ENCODE peak calls at places on chromosomes 1 and 21, in five cellular contexts. K is prostate gland, X is thoracic aorta, Q is tibial nerve, Y is heart left ventricle. G is an unnamed sample. For H3K9me3, the result is how much of the 10 kb centered on the place peaks cover.

GRCh38 chr1:204065174-204065985 is 7.5 kb upstream of the SOX13 start:
- DNase-seq in K (no peak), X (no peak), Q (no peak), Y (no peak), G (no peak)

GRCh38 chr21:46154955-46155513 is 345 bp downstream of the FTCD start:
- DNase-seq in K (no peak), X (no peak), Q (peak), Y (peak), G (peak)

GRCh38 chr1:2544875-2545638 is 11.1 kb upstream of the TNFRSF14 start:
- DNase-seq in K (no peak), X (no peak), Q (no peak), Y (no peak), G (peak)

GRCh38 chr1:57158660-57159059 is 192.8 kb upstream of the C8B start:
- DNase-seq in K (no peak), X (no peak), Q (no peak), Y (no peak), G (no peak)

GRCh38 chr1:47030170-47030805 is 6.8 kb downstream of the CYP4X1 start:
- DNase-seq in K (no peak), X (no peak), Q (no peak), Y (no peak), G (no peak)

GRCh38 chr1:41533016-41533730 is 48.7 kb upstream of the EDN2 start:
- DNase-seq in K (no peak), X (no peak), Q (peak), Y (no peak), G (peak)

GRCh38 chr21:43808367-43808766 is 19.0 kb downstream of the RRP1 start:
- DNase-seq in K (no peak), X (no peak), Q (no peak), Y (no peak), G (no peak)

GRCh38 chr1:67489643-67490042 is 59.4 kb upstream of the SERBP1 start:
- DNase-seq in K (peak), X (no peak), Q (no peak), Y (no peak), G (no peak)

GRCh38 chr1:162228586-162228985 is 148.1 kb downstream of the SPATA46 start:
- DNase-seq in K (no peak), X (no peak), Q (no peak), Y (no peak), G (no peak)

GRCh38 chr1:54248966-54249365 is 49.0 kb downstream of the MRPL37 start:
- DNase-seq in K (no peak), X (no peak), Q (no peak), Y (no peak), G (no peak)

GRCh38 chr1:88741413-88741812 is 57.3 kb downstream of the PKN2 start:
- DNase-seq in K (no peak), X (no peak), Q (no peak), Y (no peak), G (no peak)

GRCh38 chr1:234499119-234500039 is 20.4 kb upstream of the TARBP1 start:
- DNase-seq in K (peak), X (peak), Q (peak), Y (peak), G (peak)

GRCh38 chr1:112833806-112834205 is 118.7 kb upstream of the PPM1J start:
- DNase-seq in K (no peak), X (no peak), Q (no peak), Y (no peak), G (no peak)

GRCh38 chr1:143691400-143691891 is 280.3 kb downstream of the FAM72C start:
- DNase-seq in K (no peak), X (no peak), Q (no peak), Y (no peak), G (no peak)

GRCh38 chr1:56901720-56902119 is 47.1 kb downstream of the C8A start:
- DNase-seq in K (no peak), X (no peak), Q (no peak), Y (no peak), G (no peak)

GRCh38 chr1:178740491-178740890 is 15.4 kb downstream of the RALGPS2 start:
- DNase-seq in K (no peak), X (no peak), Q (no peak), Y (no peak), G (no peak)

GRCh38 chr1:51851882-51852396 is 26.6 kb downstream of the NRDC start:
- DNase-seq in K (no peak), X (no peak), Q (no peak), Y (no peak), G (no peak)

GRCh38 chr1:247111259-247111635 is 7.1 kb upstream of the ZNF669 start:
- DNase-seq in K (no peak), X (no peak), Q (no peak), Y (no peak), G (no peak)

GRCh38 chr1:210360852-210361477 is 32.3 kb downstream of the HHAT start:
- DNase-seq in K (no peak), X (no peak), Q (no peak), Y (no peak), G (no peak)

GRCh38 chr1:166920561-166921475 is 44.8 kb upstream of the TADA1 start:
- DNase-seq in K (no peak), X (no peak), Q (no peak), Y (no peak), G (no peak)

GRCh38 chr1:230277201-230277771 is 148.8 kb downstream of the PGBD5 start:
- DNase-seq in K (no peak), X (no peak), Q (no peak), Y (no peak), G (no peak)
- TF ChIP-seq CTCF in K (no peak), X (no peak), Q (no peak), Y (no peak), G (no peak)

GRCh38 chr21:42027085-42027803 is 17.1 kb upstream of the ZBTB21 start:
- DNase-seq in K (no peak), X (no peak), Q (no peak), Y (no peak), G (no peak)
- H3K27ac ChIP-seq in K (no peak), X (peak), Q (no peak), Y (no peak), G (no peak)

GRCh38 chr1:227718932-227719331 is 16.2 kb downstream of the JMJD4 start:
- DNase-seq in K (no peak), X (no peak), Q (no peak), Y (no peak), G (no peak)
- H3K9me3 ChIP-seq in K (under half), X (under half), Q (half or more), Y (under half), G (under half)

GRCh38 chr1:197178998-197179397 is 32.5 kb upstream of the ASPM start:
- DNase-seq in K (no peak), X (no peak), Q (no peak), Y (no peak), G (no peak)
- TF ChIP-seq CTCF in K (no peak), X (no peak), Q (no peak), Y (no peak), G (no peak)

GRCh38 chr1:215569987-215570824 is 3.1 kb downstream of the KCTD3 start:
- DNase-seq in K (no peak), X (no peak), Q (no peak), Y (no peak), G (no peak)
- H3K27ac ChIP-seq in K (no peak), X (no peak), Q (peak), Y (no peak), G (peak)

GRCh38 chr21:21622460-21623234 is 624.4 kb downstream of the NCAM2 start:
- DNase-seq in K (no peak), X (no peak), Q (no peak), Y (no peak), G (no peak)

GRCh38 chr21:21624674-21625073 is 626.5 kb downstream of the NCAM2 start:
- DNase-seq in K (no peak), X (no peak), Q (no peak), Y (no peak), G (no peak)
- H3K9me3 ChIP-seq in K (under half), X (under half), Q (under half), Y (under half), G (under half)

GRCh38 chr1:39372105-39372504 is 119.3 kb upstream of the BMP8A start:
- DNase-seq in K (no peak), X (no peak), Q (no peak), Y (no peak), G (no peak)

GRCh38 chr1:39369568-39369967 is 121.9 kb upstream of the BMP8A start:
- DNase-seq in K (no peak), X (no peak), Q (no peak), Y (no peak), G (no peak)

GRCh38 chr1:39368045-39368444 is 123.4 kb upstream of the BMP8A start:
- DNase-seq in K (no peak), X (no peak), Q (no peak), Y (no peak), G (no peak)

DNA sequence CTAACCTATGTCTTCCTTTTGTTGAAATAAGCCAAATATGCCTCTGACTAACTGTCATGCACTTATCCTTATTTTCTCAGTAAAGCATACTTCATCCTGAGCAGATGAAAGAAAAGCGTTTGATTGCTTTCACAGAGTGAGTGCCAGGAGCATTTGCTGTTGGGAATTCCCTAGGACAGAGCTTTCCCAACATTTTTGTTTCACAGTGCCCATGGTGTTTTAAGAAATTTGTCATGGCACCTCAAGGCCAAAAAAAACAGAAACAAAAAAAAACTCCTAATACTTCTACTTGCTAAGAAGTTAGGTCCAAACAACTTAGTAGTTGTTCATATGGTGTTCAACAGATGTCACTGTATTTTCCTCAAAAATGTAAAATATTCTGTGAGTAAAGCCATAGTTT is 120.8 kb upstream of the BMP8A start:
- DNase-seq in K (no peak), X (no peak), Q (no peak), Y (no peak), G (no peak)
- TF ChIP-seq CTCF in K (no peak), X (no peak), Q (no peak), Y (no peak), G (no peak)

GRCh38 chr1:31669433-31669785 is 24.7 kb upstream of the PEF1 start:
- DNase-seq in K (no peak), X (no peak), Q (no peak), Y (no peak), G (no peak)
- H3K27ac ChIP-seq in K (peak), X (peak), Q (peak), Y (peak), G (peak)

GRCh38 chr21:21286170-21286798 is 288.1 kb downstream of the NCAM2 start:
- DNase-seq in K (no peak), X (no peak), Q (no peak), Y (no peak), G (no peak)
- H3K9me3 ChIP-seq in K (under half), X (under half), Q (under half), Y (under half), G (under half)